ENCODE peak calls at places on chromosomes 6 and 20, in eight cellular contexts. One of them, this sample, is unnamed.

GRCh38 chr6:99412065-99412464 is 13.0 kb downstream of the PNISR start:
- DNase-seq in GM13976: no peak
- DNase-seq in stimulated activated CD4-positive, alpha-beta T cell treated with anti-CD3 and anti-CD28 coated beads, Interleukin-12 subunit alpha, Interleukin-12 subunit beta, amount 100 ng/mL, for 4 hours: no peak
- DNase-seq in Caki2: no peak
- DNase-seq in hepatocyte: no peak
- DNase-seq in GM04503: no peak
- DNase-seq in astrocyte of the spinal cord: no peak
- DNase-seq in PC-9: no peak
- DNase-seq in this sample: no peak

GRCh38 chr6:34132486-34133185 is 13.3 kb downstream of the GRM4 start:
- DNase-seq in astrocyte of the spinal cord: peak
- DNase-seq in Caki2: peak
- DNase-seq in GM13976: peak
- DNase-seq in PC-9: peak
- DNase-seq in GM04503: no peak
- DNase-seq in hepatocyte: peak
- DNase-seq in stimulated activated CD4-positive, alpha-beta T cell treated with anti-CD3 and anti-CD28 coated beads, Interleukin-12 subunit alpha, Interleukin-12 subunit beta, amount 100 ng/mL, for 4 hours: no peak
- DNase-seq in this sample: peak

GRCh38 chr6:4088684-4089083 is 9.7 kb upstream of the FAM217A start:
- DNase-seq in Caki2: no peak
- DNase-seq in stimulated activated CD4-positive, alpha-beta T cell treated with anti-CD3 and anti-CD28 coated beads, Interleukin-12 subunit alpha, Interleukin-12 subunit beta, amount 100 ng/mL, for 4 hours: no peak
- DNase-seq in astrocyte of the spinal cord: no peak
- DNase-seq in GM13976: no peak
- DNase-seq in GM04503: no peak
- DNase-seq in PC-9: no peak
- DNase-seq in hepatocyte: no peak
- DNase-seq in this sample: no peak

GRCh38 chr6:50956014-50956413 is 137.3 kb downstream of the TFAP2B start:
- DNase-seq in astrocyte of the spinal cord: no peak
- DNase-seq in hepatocyte: no peak
- DNase-seq in GM13976: no peak
- DNase-seq in Caki2: no peak
- DNase-seq in stimulated activated CD4-positive, alpha-beta T cell treated with anti-CD3 and anti-CD28 coated beads, Interleukin-12 subunit alpha, Interleukin-12 subunit beta, amount 100 ng/mL, for 4 hours: no peak
- DNase-seq in GM04503: no peak
- DNase-seq in PC-9: no peak
- DNase-seq in this sample: no peak

GRCh38 chr6:150409576-150410066 is 40.8 kb downstream of the IYD start:
- DNase-seq in GM13976: no peak
- DNase-seq in PC-9: no peak
- DNase-seq in astrocyte of the spinal cord: peak
- DNase-seq in Caki2: peak
- DNase-seq in hepatocyte: peak
- DNase-seq in stimulated activated CD4-positive, alpha-beta T cell treated with anti-CD3 and anti-CD28 coated beads, Interleukin-12 subunit alpha, Interleukin-12 subunit beta, amount 100 ng/mL, for 4 hours: no peak
- DNase-seq in GM04503: no peak
- DNase-seq in this sample: peak

GRCh38 chr6:42264852-42265390 is 47.3 kb upstream of the MRPS10 start:
- DNase-seq in stimulated activated CD4-positive, alpha-beta T cell treated with anti-CD3 and anti-CD28 coated beads, Interleukin-12 subunit alpha, Interleukin-12 subunit beta, amount 100 ng/mL, for 4 hours: no peak
- DNase-seq in astrocyte of the spinal cord: no peak
- DNase-seq in GM13976: no peak
- DNase-seq in hepatocyte: no peak
- DNase-seq in PC-9: no peak
- DNase-seq in GM04503: no peak
- DNase-seq in Caki2: no peak
- DNase-seq in this sample: no peak

GRCh38 chr20:44552039-44552438 is 30.2 kb upstream of the SERINC3 start:
- DNase-seq in PC-9: no peak
- DNase-seq in stimulated activated CD4-positive, alpha-beta T cell treated with anti-CD3 and anti-CD28 coated beads, Interleukin-12 subunit alpha, Interleukin-12 subunit beta, amount 100 ng/mL, for 4 hours: no peak
- DNase-seq in GM13976: no peak
- DNase-seq in hepatocyte: no peak
- DNase-seq in astrocyte of the spinal cord: no peak
- DNase-seq in Caki2: no peak
- DNase-seq in GM04503: no peak
- DNase-seq in this sample: no peak

GRCh38 chr6:49506569-49507111 is 6.9 kb downstream of the GLYATL3 start:
- DNase-seq in PC-9: no peak
- DNase-seq in Caki2: no peak
- DNase-seq in stimulated activated CD4-positive, alpha-beta T cell treated with anti-CD3 and anti-CD28 coated beads, Interleukin-12 subunit alpha, Interleukin-12 subunit beta, amount 100 ng/mL, for 4 hours: no peak
- DNase-seq in astrocyte of the spinal cord: no peak
- DNase-seq in GM04503: no peak
- DNase-seq in hepatocyte: peak
- DNase-seq in GM13976: no peak
- DNase-seq in this sample: no peak

GRCh38 chr6:110116258-110116657 is 63.2 kb downstream of the WASF1 start:
- DNase-seq in Caki2: no peak
- DNase-seq in PC-9: no peak
- DNase-seq in GM04503: no peak
- DNase-seq in stimulated activated CD4-positive, alpha-beta T cell treated with anti-CD3 and anti-CD28 coated beads, Interleukin-12 subunit alpha, Interleukin-12 subunit beta, amount 100 ng/mL, for 4 hours: no peak
- DNase-seq in GM13976: no peak
- DNase-seq in astrocyte of the spinal cord: no peak
- DNase-seq in hepatocyte: peak
- DNase-seq in this sample: no peak

This sample was measured in A673.